ENCODE peak calls at places on chromosomes 12 and 14, in six cellular contexts. One of them, this sample, is unnamed.

GRCh38 chr12:109053382-109054123 is 1.2 kb downstream of the USP30 start:
- DNase-seq in activated T-cell treated with anti-CD3 and anti-CD28 coated beads, Interleukin-2, amount 50 U/mL, for 72 hours: peak; percentile 44
- DNase-seq in H4: no peak
- DNase-seq in stomach: no peak
- DNase-seq in tibial artery: no peak
- DNase-seq in HTR-8/SVneo: no peak
- DNase-seq in this sample: no peak

GRCh38 chr12:62629413-62629812 is 162.8 kb downstream of the MON2 start:
- DNase-seq in H4: no peak
- DNase-seq in HTR-8/SVneo: no peak
- DNase-seq in stomach: no peak
- DNase-seq in activated T-cell treated with anti-CD3 and anti-CD28 coated beads, Interleukin-2, amount 50 U/mL, for 72 hours: no peak
- DNase-seq in tibial artery: no peak
- DNase-seq in this sample: no peak

GRCh38 chr12:93022603-93023340 is 93.7 kb upstream of the EEA1 start:
- DNase-seq in stomach: no peak
- DNase-seq in H4: no peak
- DNase-seq in HTR-8/SVneo: no peak
- DNase-seq in activated T-cell treated with anti-CD3 and anti-CD28 coated beads, Interleukin-2, amount 50 U/mL, for 72 hours: no peak
- DNase-seq in tibial artery: no peak
- DNase-seq in this sample: no peak

GRCh38 chr14:89436274-89436656 is 19.2 kb upstream of the FOXN3 start:
- DNase-seq in H4: no peak
- DNase-seq in tibial artery: no peak
- DNase-seq in HTR-8/SVneo: no peak
- DNase-seq in stomach: no peak
- DNase-seq in activated T-cell treated with anti-CD3 and anti-CD28 coated beads, Interleukin-2, amount 50 U/mL, for 72 hours: no peak
- DNase-seq in this sample: no peak

GRCh38 chr12:59403259-59403932 is 192.4 kb upstream of the SLC16A7 start:
- DNase-seq in H4: peak; percentile 75
- DNase-seq in tibial artery: peak; percentile 65
- DNase-seq in activated T-cell treated with anti-CD3 and anti-CD28 coated beads, Interleukin-2, amount 50 U/mL, for 72 hours: peak; percentile 33
- DNase-seq in HTR-8/SVneo: peak; percentile 28
- DNase-seq in stomach: peak; percentile 40
- DNase-seq in this sample: peak; percentile 55

GRCh38 chr14:74977164-74977900 is 21.9 kb upstream of the PGF start:
- DNase-seq in tibial artery: no peak
- DNase-seq in H4: no peak
- DNase-seq in activated T-cell treated with anti-CD3 and anti-CD28 coated beads, Interleukin-2, amount 50 U/mL, for 72 hours: no peak
- DNase-seq in HTR-8/SVneo: no peak
- DNase-seq in stomach: no peak
- DNase-seq in this sample: no peak

GRCh38 chr12:1443421-1444141 is 150.8 kb downstream of the FBXL14 start:
- DNase-seq in stomach: no peak
- DNase-seq in H4: no peak
- DNase-seq in tibial artery: no peak
- DNase-seq in HTR-8/SVneo: no peak
- DNase-seq in activated T-cell treated with anti-CD3 and anti-CD28 coated beads, Interleukin-2, amount 50 U/mL, for 72 hours: no peak
- DNase-seq in this sample: no peak

GRCh38 chr14:65972346-65972745 is 513.8 kb upstream of the CCDC196 start:
- DNase-seq in tibial artery: no peak
- DNase-seq in activated T-cell treated with anti-CD3 and anti-CD28 coated beads, Interleukin-2, amount 50 U/mL, for 72 hours: no peak
- DNase-seq in HTR-8/SVneo: no peak
- DNase-seq in H4: no peak
- DNase-seq in stomach: no peak
- DNase-seq in this sample: no peak

GRCh38 chr12:65278576-65279386 is at the start of gene MSRB3:
- DNase-seq in tibial artery: peak; percentile 69
- DNase-seq in H4: peak; percentile 66
- DNase-seq in stomach: peak; percentile 43
- DNase-seq in activated T-cell treated with anti-CD3 and anti-CD28 coated beads, Interleukin-2, amount 50 U/mL, for 72 hours: peak; percentile 32
- DNase-seq in HTR-8/SVneo: peak; percentile 78
- DNase-seq in this sample: peak; percentile 19

GRCh38 chr14:104680056-104680805 is 9.2 kb upstream of the INF2 start:
- DNase-seq in tibial artery: peak; percentile 70
- DNase-seq in H4: peak; percentile 80
- DNase-seq in activated T-cell treated with anti-CD3 and anti-CD28 coated beads, Interleukin-2, amount 50 U/mL, for 72 hours: no peak
- DNase-seq in stomach: peak; percentile 77
- DNase-seq in HTR-8/SVneo: peak; percentile 73
- DNase-seq in this sample: no peak

GRCh38 chr12:124369055-124369900 is 74.4 kb downstream of the RFLNA start:
- DNase-seq in HTR-8/SVneo: no peak
- DNase-seq in H4: peak; percentile 86
- DNase-seq in stomach: peak; percentile 96
- DNase-seq in activated T-cell treated with anti-CD3 and anti-CD28 coated beads, Interleukin-2, amount 50 U/mL, for 72 hours: no peak
- DNase-seq in tibial artery: peak; percentile 89
- DNase-seq in this sample: no peak

GRCh38 chr12:107677671-107678070 is 7.9 kb upstream of the PWP1 start:
- DNase-seq in stomach: no peak
- DNase-seq in HTR-8/SVneo: no peak
- DNase-seq in H4: no peak
- DNase-seq in activated T-cell treated with anti-CD3 and anti-CD28 coated beads, Interleukin-2, amount 50 U/mL, for 72 hours: no peak
- DNase-seq in tibial artery: no peak
- DNase-seq in this sample: no peak

GRCh38 chr12:9741726-9742125 is 8.8 kb upstream of the CLECL1 start:
- DNase-seq in tibial artery: no peak
- DNase-seq in H4: no peak
- DNase-seq in HTR-8/SVneo: no peak
- DNase-seq in stomach: peak; percentile 43
- DNase-seq in activated T-cell treated with anti-CD3 and anti-CD28 coated beads, Interleukin-2, amount 50 U/mL, for 72 hours: peak; percentile 79
- DNase-seq in this sample: no peak

GRCh38 chr12:101642115-101643067 is 47.6 kb downstream of the MYBPC1 start:
- DNase-seq in H4: no peak
- DNase-seq in HTR-8/SVneo: no peak
- DNase-seq in tibial artery: no peak
- DNase-seq in stomach: peak; percentile 67
- DNase-seq in activated T-cell treated with anti-CD3 and anti-CD28 coated beads, Interleukin-2, amount 50 U/mL, for 72 hours: no peak
- DNase-seq in this sample: no peak

GRCh38 chr12:122421815-122422737 is at the start of gene CLIP1:
- DNase-seq in HTR-8/SVneo: peak; percentile 67
- DNase-seq in stomach: peak; percentile 72
- DNase-seq in activated T-cell treated with anti-CD3 and anti-CD28 coated beads, Interleukin-2, amount 50 U/mL, for 72 hours: peak; percentile 77
- DNase-seq in H4: peak; percentile 37
- DNase-seq in tibial artery: peak; percentile 59
- DNase-seq in this sample: no peak

GRCh38 chr12:64968989-64969819 is 144.8 kb downstream of the TBC1D30 start:
- DNase-seq in activated T-cell treated with anti-CD3 and anti-CD28 coated beads, Interleukin-2, amount 50 U/mL, for 72 hours: no peak
- DNase-seq in H4: peak; percentile 33
- DNase-seq in HTR-8/SVneo: peak; percentile 41
- DNase-seq in tibial artery: no peak
- DNase-seq in stomach: no peak
- DNase-seq in this sample: peak; percentile 16

GRCh38 chr12:3362751-3363150 is 128.3 kb upstream of the PRMT8 start:
- DNase-seq in tibial artery: no peak
- DNase-seq in H4: no peak
- DNase-seq in HTR-8/SVneo: no peak
- DNase-seq in activated T-cell treated with anti-CD3 and anti-CD28 coated beads, Interleukin-2, amount 50 U/mL, for 72 hours: no peak
- DNase-seq in stomach: no peak
- DNase-seq in this sample: no peak

GRCh38 chr12:93146278-93146939 is 217.3 kb upstream of the EEA1 start:
- DNase-seq in H4: no peak
- DNase-seq in tibial artery: no peak
- DNase-seq in activated T-cell treated with anti-CD3 and anti-CD28 coated beads, Interleukin-2, amount 50 U/mL, for 72 hours: no peak
- DNase-seq in stomach: no peak
- DNase-seq in HTR-8/SVneo: no peak
- DNase-seq in this sample: no peak

GRCh38 chr14:84144166-84144565 is 1385.8 kb upstream of the FLRT2 start:
- DNase-seq in activated T-cell treated with anti-CD3 and anti-CD28 coated beads, Interleukin-2, amount 50 U/mL, for 72 hours: no peak
- DNase-seq in HTR-8/SVneo: peak; percentile 36
- DNase-seq in tibial artery: no peak
- DNase-seq in stomach: no peak
- DNase-seq in H4: no peak
- DNase-seq in this sample: no peak

GRCh38 chr12:120264086-120264485 is 1.4 kb downstream of the PXN start:
- DNase-seq in HTR-8/SVneo: no peak
- DNase-seq in stomach: no peak
- DNase-seq in tibial artery: no peak
- DNase-seq in H4: no peak
- DNase-seq in activated T-cell treated with anti-CD3 and anti-CD28 coated beads, Interleukin-2, amount 50 U/mL, for 72 hours: no peak
- DNase-seq in this sample: no peak

GRCh38 chr14:55123101-55123500 is 6.0 kb upstream of the LGALS3 start:
- DNase-seq in tibial artery: no peak
- DNase-seq in stomach: no peak
- DNase-seq in HTR-8/SVneo: peak; percentile 81
- DNase-seq in activated T-cell treated with anti-CD3 and anti-CD28 coated beads, Interleukin-2, amount 50 U/mL, for 72 hours: no peak
- DNase-seq in H4: no peak
- DNase-seq in this sample: no peak

GRCh38 chr12:57983150-57983857 is 41.9 kb downstream of the ATP23 start:
- DNase-seq in tibial artery: no peak
- DNase-seq in H4: peak; percentile 54
- DNase-seq in HTR-8/SVneo: no peak
- DNase-seq in activated T-cell treated with anti-CD3 and anti-CD28 coated beads, Interleukin-2, amount 50 U/mL, for 72 hours: peak; percentile 21
- DNase-seq in stomach: no peak
- DNase-seq in this sample: peak; percentile 42

GRCh38 chr14:29458547-29458946 is 469.1 kb downstream of the PRKD1 start:
- DNase-seq in H4: no peak
- DNase-seq in HTR-8/SVneo: no peak
- DNase-seq in activated T-cell treated with anti-CD3 and anti-CD28 coated beads, Interleukin-2, amount 50 U/mL, for 72 hours: no peak
- DNase-seq in stomach: no peak
- DNase-seq in tibial artery: no peak
- DNase-seq in this sample: no peak

GRCh38 chr14:54652188-54652889 is 85.4 kb downstream of the SAMD4A start:
- DNase-seq in stomach: peak; percentile 74
- DNase-seq in H4: peak; percentile 99
- DNase-seq in HTR-8/SVneo: peak; percentile 94
- DNase-seq in activated T-cell treated with anti-CD3 and anti-CD28 coated beads, Interleukin-2, amount 50 U/mL, for 72 hours: no peak
- DNase-seq in tibial artery: peak; percentile 93
- DNase-seq in this sample: peak; percentile 86

GRCh38 chr12:40464121-40464520 is 228.1 kb upstream of the CNTN1 start:
- DNase-seq in activated T-cell treated with anti-CD3 and anti-CD28 coated beads, Interleukin-2, amount 50 U/mL, for 72 hours: no peak
- DNase-seq in H4: no peak
- DNase-seq in stomach: no peak
- DNase-seq in HTR-8/SVneo: no peak
- DNase-seq in tibial artery: no peak
- DNase-seq in this sample: no peak

GRCh38 chr14:49314756-49315155 is 271.4 kb downstream of the RPS29 start:
- DNase-seq in tibial artery: no peak
- DNase-seq in stomach: no peak
- DNase-seq in HTR-8/SVneo: no peak
- DNase-seq in H4: no peak
- DNase-seq in activated T-cell treated with anti-CD3 and anti-CD28 coated beads, Interleukin-2, amount 50 U/mL, for 72 hours: no peak
- DNase-seq in this sample: no peak

GRCh38 chr12:32139064-32139421 is 32.4 kb downstream of the BICD1 start:
- DNase-seq in activated T-cell treated with anti-CD3 and anti-CD28 coated beads, Interleukin-2, amount 50 U/mL, for 72 hours: peak; percentile 43
- DNase-seq in H4: no peak
- DNase-seq in HTR-8/SVneo: no peak
- DNase-seq in stomach: no peak
- DNase-seq in tibial artery: no peak
- DNase-seq in this sample: no peak

GRCh38 chr12:124011435-124012124 is 38.6 kb downstream of the ZNF664 start:
- DNase-seq in stomach: no peak
- DNase-seq in H4: no peak
- DNase-seq in tibial artery: no peak
- DNase-seq in HTR-8/SVneo: no peak
- DNase-seq in activated T-cell treated with anti-CD3 and anti-CD28 coated beads, Interleukin-2, amount 50 U/mL, for 72 hours: no peak
- DNase-seq in this sample: no peak

GRCh38 chr12:30794591-30795409 is 40.0 kb upstream of the CAPRIN2 start:
- DNase-seq in activated T-cell treated with anti-CD3 and anti-CD28 coated beads, Interleukin-2, amount 50 U/mL, for 72 hours: peak; percentile 38
- DNase-seq in HTR-8/SVneo: peak; percentile 86
- DNase-seq in stomach: no peak
- DNase-seq in tibial artery: peak; percentile 25
- DNase-seq in H4: peak; percentile 92
- DNase-seq in this sample: peak; percentile 94

This sample was measured in HCT116.